ENCODE peak calls at places on chromosome 5, in four cellular contexts. N, Z, F and L are unnamed samples.

GRCh38 chr5:157924931-157925729 is 66.2 kb upstream of the CLINT1 start:
- DNase-seq in N (no peak), Z (no peak), F (no peak), L (no peak)

GRCh38 chr5:148471379-148471778 is 87.6 kb downstream of the FBXO38 start:
- DNase-seq in N (no peak), Z (no peak), F (peak; percentile 14), L (no peak)

GRCh38 chr5:143194206-143194605 is 209.3 kb downstream of the NR3C1 start:
- DNase-seq in N (no peak), Z (no peak), F (peak; percentile 53), L (no peak)

GRCh38 chr5:140240987-140241706 is 61.8 kb downstream of the PFDN1 start:
- DNase-seq in N (peak; percentile 90), Z (no peak), F (peak; percentile 92), L (peak; percentile 66)

GRCh38 chr5:179762079-179762780 is 29.6 kb downstream of the MAML1 start:
- DNase-seq in N (no peak), Z (no peak), F (no peak), L (no peak)

GRCh38 chr5:73444499-73445432 is 3.8 kb downstream of the FOXD1 start:
- DNase-seq in N (peak; percentile 35), Z (no peak), F (no peak), L (no peak)

GRCh38 chr5:151904921-151905320 is 19.7 kb downstream of the GLRA1 start:
- DNase-seq in N (no peak), Z (no peak), F (no peak), L (no peak)

GRCh38 chr5:138960145-138960692 is 85.1 kb upstream of the LRRTM2 start:
- DNase-seq in N (no peak), Z (no peak), F (no peak), L (no peak)

GRCh38 chr5:64188776-64189175 is 23.1 kb downstream of the RNF180 start:
- DNase-seq in N (no peak), Z (no peak), F (no peak), L (no peak)

GRCh38 chr5:90020575-90021535 is 388.7 kb downstream of the CETN3 start:
- DNase-seq in N (no peak), Z (no peak), F (peak; percentile 58), L (no peak)

GRCh38 chr5:157857821-157858526 is 971 bp downstream of the CLINT1 start:
- DNase-seq in N (no peak), Z (no peak), F (peak; percentile 21), L (no peak)

GRCh38 chr5:144198386-144198785 is 27.7 kb downstream of the KCTD16 start:
- DNase-seq in N (no peak), Z (no peak), F (peak; percentile 70), L (no peak)

GRCh38 chr5:131622633-131623032 is 12.4 kb downstream of the RAPGEF6 start:
- DNase-seq in N (no peak), Z (no peak), F (peak; percentile 79), L (no peak)

GRCh38 chr5:53006920-53007890 is 18.1 kb downstream of the ITGA2 start:
- DNase-seq in N (no peak), Z (no peak), F (no peak), L (no peak)

GRCh38 chr5:139075066-139076050 is 122.8 kb downstream of the SIL1 start:
- DNase-seq in N (no peak), Z (no peak), F (no peak), L (no peak)

GRCh38 chr5:35963381-35963843 is 25.0 kb upstream of the CAPSL start:
- DNase-seq in N (peak; percentile 69), Z (no peak), F (peak; percentile 20), L (no peak)

GRCh38 chr5:176180339-176180738 is 57.9 kb upstream of the SIMC1 start:
- DNase-seq in N (no peak), Z (no peak), F (peak; percentile 60), L (no peak)

GRCh38 chr5:59615272-59615671 is 278.3 kb downstream of the PDE4D start:
- DNase-seq in N (no peak), Z (no peak), F (no peak), L (no peak)

GRCh38 chr5:126093041-126093440 is 330.2 kb upstream of the GRAMD2B start:
- DNase-seq in N (no peak), Z (no peak), F (no peak), L (no peak)

GRCh38 chr5:31407921-31408714 is 123.8 kb downstream of the DROSHA start:
- DNase-seq in N (no peak), Z (no peak), F (peak; percentile 38), L (no peak)

GRCh38 chr5:149677721-149678120 is 52.4 kb upstream of the PPARGC1B start:
- DNase-seq in N (no peak), Z (no peak), F (no peak), L (no peak)

GRCh38 chr5:80083115-80083890 is 48.2 kb downstream of the THBS4 start:
- DNase-seq in N (peak; percentile 42), Z (no peak), F (peak; percentile 72), L (peak; percentile 51)

GRCh38 chr5:23763170-23763569 is 255.8 kb downstream of the PRDM9 start:
- DNase-seq in N (no peak), Z (no peak), F (no peak), L (no peak)

GRCh38 chr5:152256580-152256979 is 148.5 kb downstream of the NMUR2 start:
- DNase-seq in N (no peak), Z (no peak), F (no peak), L (no peak)

GRCh38 chr5:143226361-143226760 is 177.1 kb downstream of the NR3C1 start:
- DNase-seq in N (no peak), Z (no peak), F (no peak), L (no peak)

GRCh38 chr5:36360311-36360710 is 58.6 kb upstream of the RANBP3L start:
- DNase-seq in N (no peak), Z (no peak), F (no peak), L (no peak)

GRCh38 chr5:155455791-155456514 is 442.4 kb downstream of the KIF4B start:
- DNase-seq in N (no peak), Z (no peak), F (no peak), L (no peak)

GRCh38 chr5:88438006-88438405 is 169.4 kb upstream of the TMEM161B start:
- DNase-seq in N (no peak), Z (no peak), F (no peak), L (no peak)

GRCh38 chr5:142014911-142015584 is 2.2 kb upstream of the GNPDA1 start:
- DNase-seq in N (no peak), Z (no peak), F (peak; percentile 62), L (no peak)

GRCh38 chr5:66174338-66174737 is 30.2 kb downstream of the SREK1 start:
- DNase-seq in N (no peak), Z (no peak), F (peak; percentile 47), L (no peak)

GRCh38 chr5:156475831-156476551 is 149.0 kb downstream of the SGCD start:
- DNase-seq in N (peak; percentile 43), Z (peak; percentile 15), F (peak; percentile 98), L (peak; percentile 27)

GRCh38 chr5:149581192-149581861 is at the start of gene ARHGEF37:
- DNase-seq in N (peak; percentile 55), Z (no peak), F (no peak), L (peak; percentile 18)

DNA sequence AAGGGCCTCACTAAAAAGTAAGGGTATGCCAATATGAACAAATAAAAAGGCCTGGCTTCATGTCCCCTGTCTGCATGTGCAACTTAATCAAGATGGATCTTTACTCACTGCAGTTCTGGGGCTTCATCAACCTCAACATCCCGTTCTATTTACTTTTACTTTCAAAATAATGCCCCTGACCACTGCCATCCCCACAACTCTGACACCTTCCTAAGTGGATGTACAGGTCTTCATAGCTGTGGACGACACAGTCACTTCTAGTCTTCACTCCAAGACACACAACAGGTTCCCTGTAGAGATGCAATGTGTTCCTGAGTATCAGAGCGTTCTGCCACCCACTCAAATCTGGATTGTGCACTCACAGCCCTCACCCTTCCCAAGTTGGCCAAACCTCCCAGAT is 136.1 kb downstream of the ENC1 start:
- DNase-seq in N (no peak), Z (no peak), F (no peak), L (no peak)
- H3K14ac ChIP-seq in N (no peak overlapping the region), Z (no peak overlapping the region), F (peak overlapping the region; percentile 29), L (no peak overlapping the region)

DNA sequence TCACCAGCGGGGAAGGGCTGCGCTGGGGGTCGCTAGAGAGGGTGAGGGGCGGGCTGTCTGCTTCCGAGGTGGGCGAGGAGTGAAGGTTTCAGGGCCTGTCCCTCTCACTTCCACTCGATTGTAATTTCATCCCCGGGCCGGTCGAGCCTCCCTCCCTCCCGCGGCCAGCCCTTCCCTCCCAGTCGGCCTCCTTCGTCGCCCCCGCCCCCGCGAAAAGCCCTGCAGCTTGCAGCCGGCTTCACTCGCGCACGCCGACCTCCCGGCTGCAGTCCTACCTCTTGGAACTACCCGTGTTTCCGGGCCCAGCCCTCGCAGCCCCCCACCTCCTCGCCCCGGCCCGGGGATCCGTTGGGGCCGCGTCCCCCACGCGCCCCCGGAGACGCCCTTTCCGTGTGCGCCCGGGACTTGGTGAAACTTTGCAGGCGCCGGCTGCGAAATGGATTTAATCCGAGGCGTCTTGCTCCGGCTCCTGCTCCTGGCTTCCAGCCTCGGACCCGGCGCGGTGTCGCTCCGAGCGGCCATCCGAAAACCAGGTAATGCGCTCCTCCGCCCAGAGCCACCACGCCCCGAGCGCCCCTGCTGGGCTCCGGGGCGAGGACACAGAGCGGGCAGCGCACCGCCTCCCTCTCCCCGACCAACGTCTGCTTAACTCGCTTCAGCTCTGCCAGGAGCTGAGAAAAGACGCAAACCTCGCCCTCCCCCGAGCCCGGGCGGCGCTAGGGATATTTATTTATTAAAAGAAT is at the start of gene EGFLAM:
- DNase-seq in N (peak; percentile 75), Z (peak; percentile 43), F (no peak), L (peak; percentile 56)
- H2BK120ac ChIP-seq in N (no peak within 1 kb of the TSS), Z (no peak within 1 kb of the TSS), F (no peak within 1 kb of the TSS), L (no peak within 1 kb of the TSS)

GRCh38 chr5:133399247-133399891 is 213.0 kb downstream of the FSTL4 start:
- DNase-seq in N (no peak), Z (no peak), F (no peak), L (no peak)

GRCh38 chr5:133400831-133401351 is 211.4 kb downstream of the FSTL4 start:
- DNase-seq in N (peak; percentile 54), Z (no peak), F (no peak), L (no peak)

GRCh38 chr5:133398646-133399081 is 213.7 kb downstream of the FSTL4 start:
- DNase-seq in N (no peak), Z (no peak), F (no peak), L (no peak)

GRCh38 chr5:133401731-133402347 is 210.5 kb downstream of the FSTL4 start:
- DNase-seq in N (no peak), Z (no peak), F (no peak), L (no peak)

DNA sequence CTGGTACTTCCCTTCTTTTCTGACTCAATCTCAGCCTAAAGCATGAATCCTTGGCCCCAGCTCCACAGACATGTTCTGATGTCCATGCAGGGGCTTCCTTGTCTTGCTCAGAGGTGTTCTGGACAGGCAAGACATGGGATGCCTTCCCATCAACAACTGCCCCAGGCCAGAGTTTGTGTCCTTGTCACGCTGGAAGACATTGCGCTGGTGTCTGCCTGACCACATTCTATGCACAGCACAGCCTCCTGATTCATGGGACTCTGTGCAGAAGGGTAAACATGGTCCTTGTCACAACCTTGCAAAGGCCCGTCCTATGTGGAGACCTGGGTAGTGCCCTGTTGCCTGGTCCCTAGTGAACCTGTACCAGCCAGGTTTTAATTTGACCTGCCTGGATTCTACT is 212.2 kb downstream of the FSTL4 start:
- DNase-seq in N (no peak), Z (no peak), F (no peak), L (no peak)
- H3K9ac ChIP-seq in N (no peak overlapping the region), Z (no peak overlapping the region), F (no peak overlapping the region), L (no peak overlapping the region)

DNA sequence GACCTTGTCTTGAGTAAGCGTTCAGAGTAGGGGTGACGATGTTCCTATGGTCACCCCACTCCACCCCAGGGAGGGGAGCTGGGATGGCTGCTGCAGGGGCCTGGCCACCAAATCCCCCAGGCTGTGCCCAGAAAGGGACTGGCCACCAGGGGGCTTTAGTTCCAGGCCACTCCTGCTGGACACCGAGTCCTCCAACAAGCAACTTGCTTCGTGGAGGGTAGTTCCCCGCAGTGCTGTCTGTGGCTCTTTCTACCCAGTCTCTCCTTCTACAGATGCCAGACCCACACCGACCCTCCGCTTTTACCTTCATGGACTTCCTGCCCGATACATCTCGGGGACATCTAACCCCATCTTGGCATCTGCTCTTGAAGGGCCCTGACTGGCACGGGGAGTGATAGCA is 35.7 kb upstream of the GABRP start:
- DNase-seq in N (peak; percentile 74), Z (no peak), F (no peak), L (no peak)
- H3K14ac ChIP-seq in N (no peak overlapping the region), Z (no peak overlapping the region), F (no peak overlapping the region), L (peak overlapping the region; percentile 91)